ENCODE peak calls at places on chromosome 18, in four cellular contexts. One of them, this sample, is unnamed.

GRCh38 chr18:21820035-21820810 is 79.6 kb downstream of the MIB1 start:
- DNase-seq in endothelial cell: no peak
- DNase-seq in LoVo: peak; percentile 2
- DNase-seq in HuH-7.5: peak; percentile 9
- DNase-seq in this sample: no peak

GRCh38 chr18:64929026-64929425 is 780.1 kb upstream of the LINC00305 start:
- DNase-seq in LoVo: no peak
- DNase-seq in HuH-7.5: no peak
- DNase-seq in endothelial cell: no peak
- DNase-seq in this sample: no peak

GRCh38 chr18:12308386-12309100 is 502 bp downstream of the TUBB6 start:
- DNase-seq in endothelial cell: peak; percentile 66
- DNase-seq in HuH-7.5: peak; percentile 88
- DNase-seq in LoVo: peak; percentile 83
- DNase-seq in this sample: no peak

GRCh38 chr18:73564073-73564472 is 583.6 kb downstream of the FBXO15 start:
- DNase-seq in LoVo: peak; percentile 16
- DNase-seq in endothelial cell: no peak
- DNase-seq in HuH-7.5: no peak
- DNase-seq in this sample: no peak

GRCh38 chr18:31101148-31102019 is 837 bp downstream of the DSC2 start:
- DNase-seq in LoVo: peak; percentile 54
- DNase-seq in HuH-7.5: peak; percentile 11
- DNase-seq in endothelial cell: peak; percentile 64
- DNase-seq in this sample: no peak

GRCh38 chr18:56563568-56563967 is 74.8 kb downstream of the TXNL1 start:
- DNase-seq in endothelial cell: peak; percentile 39
- DNase-seq in LoVo: no peak
- DNase-seq in HuH-7.5: no peak
- DNase-seq in this sample: no peak

GRCh38 chr18:26703170-26703933 is 155.0 kb upstream of the KCTD1 start:
- DNase-seq in LoVo: no peak
- DNase-seq in endothelial cell: no peak
- DNase-seq in HuH-7.5: no peak
- DNase-seq in this sample: no peak

GRCh38 chr18:49858309-49859005 is 45.1 kb upstream of the ACAA2 start:
- DNase-seq in HuH-7.5: peak; percentile 61
- DNase-seq in LoVo: peak; percentile 85
- DNase-seq in endothelial cell: peak; percentile 84
- DNase-seq in this sample: peak; percentile 35

GRCh38 chr18:58529714-58530354 is 99.1 kb downstream of the ALPK2 start:
- DNase-seq in HuH-7.5: peak; percentile 51
- DNase-seq in LoVo: peak; percentile 51
- DNase-seq in endothelial cell: peak; percentile 71
- DNase-seq in this sample: peak; percentile 60

GRCh38 chr18:59837586-59837985 is 62.2 kb upstream of the PMAIP1 start:
- DNase-seq in HuH-7.5: peak; percentile 15
- DNase-seq in endothelial cell: peak; percentile 51
- DNase-seq in LoVo: peak; percentile 74
- DNase-seq in this sample: peak; percentile 65

GRCh38 chr18:77057043-77057442 is 75.5 kb downstream of the MBP start:
- DNase-seq in HuH-7.5: no peak
- DNase-seq in LoVo: no peak
- DNase-seq in endothelial cell: no peak
- DNase-seq in this sample: no peak

GRCh38 chr18:48831113-48831759 is 119.5 kb downstream of the SMAD7 start:
- DNase-seq in HuH-7.5: no peak
- DNase-seq in endothelial cell: no peak
- DNase-seq in LoVo: no peak
- DNase-seq in this sample: no peak

GRCh38 chr18:25853716-25854465 is 236.5 kb downstream of the SS18 start:
- DNase-seq in endothelial cell: no peak
- DNase-seq in LoVo: no peak
- DNase-seq in HuH-7.5: no peak
- DNase-seq in this sample: no peak

GRCh38 chr18:519019-519879 is 18.7 kb upstream of the COLEC12 start:
- DNase-seq in endothelial cell: no peak
- DNase-seq in HuH-7.5: no peak
- DNase-seq in LoVo: no peak
- DNase-seq in this sample: no peak

GRCh38 chr18:50117876-50118275 is 77.1 kb downstream of the MYO5B start:
- DNase-seq in HuH-7.5: no peak
- DNase-seq in LoVo: no peak
- DNase-seq in endothelial cell: no peak
- DNase-seq in this sample: no peak

GRCh38 chr18:60372598-60372997 is at the start of gene MC4R:
- DNase-seq in LoVo: no peak
- DNase-seq in endothelial cell: no peak
- DNase-seq in HuH-7.5: peak; percentile 3
- DNase-seq in this sample: no peak

GRCh38 chr18:8773980-8774379 is 68.6 kb downstream of the MTCL1 start:
- DNase-seq in endothelial cell: no peak
- DNase-seq in HuH-7.5: no peak
- DNase-seq in LoVo: no peak
- DNase-seq in this sample: no peak

GRCh38 chr18:63624863-63625262 is 19.2 kb downstream of the SERPINB4 start:
- DNase-seq in HuH-7.5: no peak
- DNase-seq in endothelial cell: no peak
- DNase-seq in LoVo: no peak
- DNase-seq in this sample: no peak

GRCh38 chr18:77052297-77052645 is 80.3 kb downstream of the MBP start:
- DNase-seq in endothelial cell: no peak
- DNase-seq in HuH-7.5: no peak
- DNase-seq in LoVo: no peak
- DNase-seq in this sample: no peak

GRCh38 chr18:60259052-60259681 is 113.4 kb downstream of the MC4R start:
- DNase-seq in LoVo: no peak
- DNase-seq in HuH-7.5: no peak
- DNase-seq in endothelial cell: no peak
- DNase-seq in this sample: no peak

GRCh38 chr18:78363556-78363955 is 616.1 kb upstream of the SALL3 start:
- DNase-seq in LoVo: no peak
- DNase-seq in endothelial cell: no peak
- DNase-seq in HuH-7.5: no peak
- DNase-seq in this sample: no peak

GRCh38 chr18:7945882-7946281 is 378.8 kb downstream of the PTPRM start:
- DNase-seq in LoVo: peak; percentile 10
- DNase-seq in HuH-7.5: no peak
- DNase-seq in endothelial cell: no peak
- DNase-seq in this sample: no peak

GRCh38 chr18:3458952-3459853 is 9.2 kb downstream of the TGIF1 start:
- DNase-seq in HuH-7.5: no peak
- DNase-seq in LoVo: no peak
- DNase-seq in endothelial cell: no peak
- DNase-seq in this sample: no peak

GRCh38 chr18:63284861-63285260 is 34.7 kb downstream of the BCL2 start:
- DNase-seq in endothelial cell: no peak
- DNase-seq in LoVo: no peak
- DNase-seq in HuH-7.5: no peak
- DNase-seq in this sample: no peak

GRCh38 chr18:59060540-59060939 is 79.1 kb upstream of the SEC11C start:
- DNase-seq in HuH-7.5: no peak
- DNase-seq in LoVo: no peak
- DNase-seq in endothelial cell: no peak
- DNase-seq in this sample: no peak

GRCh38 chr18:36354989-36355388 is 57.5 kb downstream of the FHOD3 start:
- DNase-seq in endothelial cell: no peak
- DNase-seq in LoVo: no peak
- DNase-seq in HuH-7.5: no peak
- DNase-seq in this sample: no peak

GRCh38 chr18:51614033-51614432 is 416.6 kb upstream of the MEX3C start:
- DNase-seq in LoVo: no peak
- DNase-seq in HuH-7.5: no peak
- DNase-seq in endothelial cell: no peak
- DNase-seq in this sample: no peak

GRCh38 chr18:73626859-73627258 is 520.8 kb downstream of the FBXO15 start:
- DNase-seq in LoVo: no peak
- DNase-seq in HuH-7.5: no peak
- DNase-seq in endothelial cell: no peak
- DNase-seq in this sample: no peak